ENCODE peak calls at places on chromosomes 11 and 22, in ten cellular contexts. One of them, this sample, is unnamed. For H3K27me3, the result is how much of the 10 kb centered on the place peaks cover.

GRCh38 chr22:25137577-25138525 is 61.8 kb upstream of the CRYBB3 start:
- DNase-seq in naive thymus-derived CD4-positive, alpha-beta T cell: no peak
- DNase-seq in bronchial epithelial cell: peak
- DNase-seq in transverse colon: no peak
- DNase-seq in stomach: peak
- DNase-seq in GM12878: peak
- DNase-seq in colonic mucosa: peak
- DNase-seq in thoracic aorta: no peak
- DNase-seq in pancreas: no peak
- DNase-seq in heart left ventricle: no peak
- DNase-seq in this sample: no peak

GRCh38 chr22:30742291-30743256 is 47.9 kb downstream of the OSBP2 start:
- DNase-seq in naive thymus-derived CD4-positive, alpha-beta T cell: no peak
- DNase-seq in bronchial epithelial cell: no peak
- DNase-seq in transverse colon: no peak
- DNase-seq in stomach: no peak
- DNase-seq in GM12878: no peak
- DNase-seq in colonic mucosa: no peak
- DNase-seq in thoracic aorta: no peak
- DNase-seq in pancreas: no peak
- DNase-seq in heart left ventricle: no peak
- DNase-seq in this sample: no peak

GRCh38 chr11:65546217-65546958 is 11.8 kb downstream of the LTBP3 start:
- DNase-seq in naive thymus-derived CD4-positive, alpha-beta T cell: peak
- DNase-seq in bronchial epithelial cell: peak
- DNase-seq in transverse colon: peak
- DNase-seq in stomach: peak
- DNase-seq in GM12878: no peak
- DNase-seq in colonic mucosa: peak
- DNase-seq in thoracic aorta: no peak
- DNase-seq in pancreas: peak
- DNase-seq in heart left ventricle: peak
- DNase-seq in this sample: peak

GRCh38 chr11:130865091-130865771 is 51.0 kb downstream of the SNX19 start:
- DNase-seq in naive thymus-derived CD4-positive, alpha-beta T cell: no peak
- DNase-seq in bronchial epithelial cell: no peak
- DNase-seq in transverse colon: no peak
- DNase-seq in stomach: no peak
- DNase-seq in GM12878: no peak
- DNase-seq in colonic mucosa: no peak
- DNase-seq in thoracic aorta: no peak
- DNase-seq in pancreas: no peak
- DNase-seq in heart left ventricle: peak
- DNase-seq in this sample: no peak

GRCh38 chr22:17191163-17191562 is 28.1 kb downstream of the ADA2 start:
- DNase-seq in naive thymus-derived CD4-positive, alpha-beta T cell: no peak
- DNase-seq in bronchial epithelial cell: no peak
- DNase-seq in transverse colon: no peak
- DNase-seq in stomach: no peak
- DNase-seq in GM12878: no peak
- DNase-seq in colonic mucosa: no peak
- DNase-seq in thoracic aorta: no peak
- DNase-seq in pancreas: no peak
- DNase-seq in heart left ventricle: no peak
- DNase-seq in this sample: no peak

GRCh38 chr11:58641326-58641725 is 18.9 kb downstream of the CNTF start:
- DNase-seq in naive thymus-derived CD4-positive, alpha-beta T cell: no peak
- DNase-seq in bronchial epithelial cell: no peak
- DNase-seq in transverse colon: no peak
- DNase-seq in stomach: no peak
- DNase-seq in GM12878: no peak
- DNase-seq in colonic mucosa: no peak
- DNase-seq in thoracic aorta: no peak
- DNase-seq in pancreas: no peak
- DNase-seq in heart left ventricle: no peak
- DNase-seq in this sample: no peak

GRCh38 chr11:133118563-133119303 is 413.6 kb downstream of the OPCML start:
- DNase-seq in naive thymus-derived CD4-positive, alpha-beta T cell: no peak
- DNase-seq in bronchial epithelial cell: no peak
- DNase-seq in transverse colon: no peak
- DNase-seq in stomach: no peak
- DNase-seq in GM12878: no peak
- DNase-seq in colonic mucosa: no peak
- DNase-seq in thoracic aorta: no peak
- DNase-seq in pancreas: no peak
- DNase-seq in heart left ventricle: peak
- DNase-seq in this sample: no peak

GRCh38 chr11:71212871-71213559 is 39.4 kb downstream of the SHANK2 start:
- DNase-seq in naive thymus-derived CD4-positive, alpha-beta T cell: no peak
- DNase-seq in bronchial epithelial cell: no peak
- DNase-seq in transverse colon: no peak
- DNase-seq in stomach: no peak
- DNase-seq in GM12878: no peak
- DNase-seq in colonic mucosa: no peak
- DNase-seq in thoracic aorta: no peak
- DNase-seq in pancreas: no peak
- DNase-seq in heart left ventricle: no peak
- DNase-seq in this sample: no peak

GRCh38 chr22:32712644-32713355 is 88.7 kb upstream of the TIMP3 start:
- DNase-seq in naive thymus-derived CD4-positive, alpha-beta T cell: no peak
- DNase-seq in bronchial epithelial cell: no peak
- DNase-seq in transverse colon: no peak
- DNase-seq in stomach: no peak
- DNase-seq in GM12878: no peak
- DNase-seq in colonic mucosa: no peak
- DNase-seq in thoracic aorta: no peak
- DNase-seq in pancreas: no peak
- DNase-seq in heart left ventricle: no peak
- DNase-seq in this sample: no peak

DNA sequence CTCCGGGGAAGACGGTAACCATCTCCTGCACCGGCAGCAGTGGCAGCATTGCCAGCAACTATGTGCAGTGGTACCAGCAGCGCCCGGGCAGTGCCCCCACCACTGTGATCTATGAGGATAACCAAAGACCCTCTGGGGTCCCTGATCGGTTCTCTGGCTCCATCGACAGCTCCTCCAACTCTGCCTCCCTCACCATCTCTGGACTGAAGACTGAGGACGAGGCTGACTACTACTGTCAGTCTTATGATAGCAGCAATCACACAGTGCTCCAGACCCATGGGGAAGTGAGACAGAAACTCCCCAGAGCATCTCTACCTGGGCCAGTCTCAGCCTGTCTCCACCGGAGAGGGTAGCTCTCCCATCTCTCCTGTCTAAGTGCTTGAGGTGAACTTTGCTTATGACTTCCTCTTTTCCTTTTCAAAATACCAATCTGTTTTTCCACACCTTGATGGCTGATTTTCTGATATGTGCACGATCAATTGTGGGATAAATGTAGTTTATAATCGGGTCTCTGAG is 48.5 kb upstream of the VPREB1 start:
- DNase-seq in naive thymus-derived CD4-positive, alpha-beta T cell: no peak
- DNase-seq in bronchial epithelial cell: no peak
- DNase-seq in transverse colon: peak
- DNase-seq in stomach: no peak
- DNase-seq in GM12878: no peak
- DNase-seq in colonic mucosa: no peak
- DNase-seq in thoracic aorta: no peak
- DNase-seq in pancreas: no peak
- DNase-seq in heart left ventricle: no peak
- DNase-seq in this sample: no peak
- H3K27me3 ChIP-seq in naive thymus-derived CD4-positive, alpha-beta T cell: under half
- H3K27me3 ChIP-seq in bronchial epithelial cell: under half
- H3K27me3 ChIP-seq in transverse colon: under half
- H3K27me3 ChIP-seq in stomach: under half
- H3K27me3 ChIP-seq in GM12878: under half
- H3K27me3 ChIP-seq in colonic mucosa: under half
- H3K27me3 ChIP-seq in thoracic aorta: under half
- H3K27me3 ChIP-seq in pancreas: under half
- H3K27me3 ChIP-seq in heart left ventricle: under half
- H3K27me3 ChIP-seq in this sample: under half

DNA sequence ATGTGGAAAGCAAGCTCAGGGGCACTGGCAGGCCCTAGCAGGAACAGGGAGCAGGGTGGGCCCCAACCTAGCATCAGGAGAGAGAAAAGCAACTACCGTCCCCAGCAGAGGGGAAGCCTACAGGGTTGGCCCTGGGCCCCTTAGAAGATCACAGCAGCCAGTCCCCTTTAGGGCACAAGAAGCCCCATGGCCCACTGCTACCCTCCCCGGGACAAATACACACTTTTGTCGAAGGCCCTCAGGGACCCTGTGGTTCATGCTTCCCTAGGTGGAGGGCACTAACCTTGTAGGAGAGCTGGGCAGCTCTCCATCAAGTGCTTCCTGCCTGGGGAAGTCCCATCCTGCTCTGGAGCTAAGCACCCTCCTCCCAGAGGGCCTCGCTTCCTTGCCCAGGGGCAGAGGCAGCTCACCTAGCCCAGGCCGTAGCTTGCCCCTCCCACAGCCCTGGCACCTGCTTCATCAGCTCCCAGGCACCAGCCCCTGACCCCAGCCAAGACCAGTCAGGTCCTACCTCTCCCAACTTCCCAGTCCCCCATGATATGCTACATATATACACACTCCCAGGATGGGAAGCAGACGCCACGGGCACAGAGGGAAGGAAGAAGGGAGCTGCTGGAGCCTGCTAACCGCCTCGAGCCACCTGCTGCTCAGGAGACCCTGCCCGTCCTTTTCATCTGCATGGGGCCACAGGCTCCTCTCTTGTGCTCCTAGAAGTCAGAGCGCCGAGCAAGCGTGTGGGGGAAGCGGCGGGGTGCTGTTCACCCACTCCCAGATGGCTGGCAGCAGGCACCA is 20.1 kb downstream of the SUN2 start:
- DNase-seq in naive thymus-derived CD4-positive, alpha-beta T cell: no peak
- DNase-seq in bronchial epithelial cell: no peak
- DNase-seq in transverse colon: no peak
- DNase-seq in stomach: peak
- DNase-seq in GM12878: no peak
- DNase-seq in colonic mucosa: no peak
- DNase-seq in thoracic aorta: no peak
- DNase-seq in pancreas: no peak
- DNase-seq in heart left ventricle: no peak
- DNase-seq in this sample: no peak
- H3K27me3 ChIP-seq in naive thymus-derived CD4-positive, alpha-beta T cell: under half
- H3K27me3 ChIP-seq in bronchial epithelial cell: under half
- H3K27me3 ChIP-seq in transverse colon: under half
- H3K27me3 ChIP-seq in stomach: under half
- H3K27me3 ChIP-seq in GM12878: under half
- H3K27me3 ChIP-seq in colonic mucosa: under half
- H3K27me3 ChIP-seq in thoracic aorta: under half
- H3K27me3 ChIP-seq in pancreas: under half
- H3K27me3 ChIP-seq in heart left ventricle: under half
- H3K27me3 ChIP-seq in this sample: under half

GRCh38 chr22:46569055-46569847 is 31.8 kb upstream of the CELSR1 start:
- DNase-seq in naive thymus-derived CD4-positive, alpha-beta T cell: no peak
- DNase-seq in bronchial epithelial cell: no peak
- DNase-seq in transverse colon: no peak
- DNase-seq in stomach: no peak
- DNase-seq in GM12878: no peak
- DNase-seq in colonic mucosa: no peak
- DNase-seq in thoracic aorta: no peak
- DNase-seq in pancreas: peak
- DNase-seq in heart left ventricle: no peak
- DNase-seq in this sample: no peak
- H3K27me3 ChIP-seq in naive thymus-derived CD4-positive, alpha-beta T cell: under half
- H3K27me3 ChIP-seq in bronchial epithelial cell: under half
- H3K27me3 ChIP-seq in transverse colon: under half
- H3K27me3 ChIP-seq in stomach: under half
- H3K27me3 ChIP-seq in GM12878: under half
- H3K27me3 ChIP-seq in colonic mucosa: under half
- H3K27me3 ChIP-seq in thoracic aorta: under half
- H3K27me3 ChIP-seq in pancreas: under half
- H3K27me3 ChIP-seq in heart left ventricle: under half
- H3K27me3 ChIP-seq in this sample: under half

GRCh38 chr22:22165936-22166710 is 78.5 kb upstream of the VPREB1 start:
- DNase-seq in naive thymus-derived CD4-positive, alpha-beta T cell: no peak
- DNase-seq in bronchial epithelial cell: no peak
- DNase-seq in transverse colon: no peak
- DNase-seq in stomach: no peak
- DNase-seq in GM12878: no peak
- DNase-seq in colonic mucosa: no peak
- DNase-seq in thoracic aorta: no peak
- DNase-seq in pancreas: no peak
- DNase-seq in heart left ventricle: no peak
- DNase-seq in this sample: no peak
- H3K27me3 ChIP-seq in naive thymus-derived CD4-positive, alpha-beta T cell: under half
- H3K27me3 ChIP-seq in bronchial epithelial cell: under half
- H3K27me3 ChIP-seq in transverse colon: under half
- H3K27me3 ChIP-seq in stomach: under half
- H3K27me3 ChIP-seq in GM12878: under half
- H3K27me3 ChIP-seq in colonic mucosa: under half
- H3K27me3 ChIP-seq in thoracic aorta: under half
- H3K27me3 ChIP-seq in pancreas: under half
- H3K27me3 ChIP-seq in heart left ventricle: under half
- H3K27me3 ChIP-seq in this sample: under half

GRCh38 chr11:67520856-67521824 is 2.1 kb downstream of the CABP2 start:
- DNase-seq in naive thymus-derived CD4-positive, alpha-beta T cell: no peak
- DNase-seq in bronchial epithelial cell: no peak
- DNase-seq in transverse colon: no peak
- DNase-seq in stomach: no peak
- DNase-seq in GM12878: no peak
- DNase-seq in colonic mucosa: no peak
- DNase-seq in thoracic aorta: no peak
- DNase-seq in pancreas: no peak
- DNase-seq in heart left ventricle: no peak
- DNase-seq in this sample: no peak
- H3K27me3 ChIP-seq in naive thymus-derived CD4-positive, alpha-beta T cell: under half
- H3K27me3 ChIP-seq in bronchial epithelial cell: under half
- H3K27me3 ChIP-seq in transverse colon: under half
- H3K27me3 ChIP-seq in stomach: under half
- H3K27me3 ChIP-seq in GM12878: under half
- H3K27me3 ChIP-seq in colonic mucosa: under half
- H3K27me3 ChIP-seq in thoracic aorta: under half
- H3K27me3 ChIP-seq in pancreas: under half
- H3K27me3 ChIP-seq in heart left ventricle: under half
- H3K27me3 ChIP-seq in this sample: under half

DNA sequence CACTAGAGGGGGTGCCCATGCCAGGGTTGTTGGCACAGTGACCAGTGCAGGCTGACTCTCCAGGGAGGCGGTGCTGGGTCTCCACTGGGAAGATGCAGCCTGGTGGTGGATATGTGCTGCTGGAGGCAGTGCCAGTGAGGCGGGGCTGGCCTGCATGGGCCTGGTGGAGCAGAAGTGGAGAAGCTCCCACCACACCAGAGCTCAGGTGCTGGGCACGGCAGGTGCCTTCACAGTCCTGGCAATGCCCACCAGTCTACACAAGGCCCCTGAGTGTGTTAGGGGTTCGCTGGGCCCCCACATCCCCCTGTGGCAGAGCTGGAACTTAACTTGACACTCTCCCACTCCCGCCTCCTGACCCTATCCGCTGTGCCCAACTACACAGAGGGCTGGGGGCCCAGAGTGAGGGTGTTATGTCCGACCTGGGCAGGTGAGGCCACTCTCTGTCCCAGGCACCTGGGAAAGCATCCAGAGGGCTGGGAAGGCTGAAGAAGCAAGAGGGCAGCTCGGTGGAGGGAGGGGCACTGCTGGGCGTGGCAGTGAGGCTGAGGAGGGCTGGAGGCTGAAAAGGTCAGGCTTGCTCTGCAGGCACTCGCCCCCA is 102.4 kb upstream of the B3GAT1 start:
- DNase-seq in naive thymus-derived CD4-positive, alpha-beta T cell: no peak
- DNase-seq in bronchial epithelial cell: no peak
- DNase-seq in transverse colon: no peak
- DNase-seq in stomach: peak
- DNase-seq in GM12878: no peak
- DNase-seq in colonic mucosa: no peak
- DNase-seq in thoracic aorta: no peak
- DNase-seq in pancreas: no peak
- DNase-seq in heart left ventricle: no peak
- DNase-seq in this sample: no peak
- H3K27me3 ChIP-seq in naive thymus-derived CD4-positive, alpha-beta T cell: under half
- H3K27me3 ChIP-seq in bronchial epithelial cell: under half
- H3K27me3 ChIP-seq in transverse colon: under half
- H3K27me3 ChIP-seq in stomach: under half
- H3K27me3 ChIP-seq in GM12878: under half
- H3K27me3 ChIP-seq in colonic mucosa: under half
- H3K27me3 ChIP-seq in thoracic aorta: under half
- H3K27me3 ChIP-seq in pancreas: under half
- H3K27me3 ChIP-seq in heart left ventricle: under half
- H3K27me3 ChIP-seq in this sample: under half

This sample was measured in adrenal gland.